ENCODE peak calls at places on chromosomes 13 and 19, in eight cellular contexts. Q is upper lobe of left lung, S is HCT116, W is prostate gland, H is SK-N-SH, V is K562, K is endothelial cell of umbilical vein, O is transverse colon. X is an unnamed sample.

GRCh38 chr13:113846639-113847318 is 17.1 kb downstream of the GAS6 start:
- DNase-seq in Q (peak; percentile 18), S (no peak), W (no peak), H (no peak), V (no peak), K (no peak), O (no peak), X (no peak)

GRCh38 chr19:19997656-19998268 is 41.5 kb downstream of the ZNF682 start:
- DNase-seq in Q (peak; percentile 35), S (no peak), W (peak; percentile 10), H (peak; percentile 47), V (no peak), K (no peak), O (peak; percentile 24), X (peak; percentile 60)

GRCh38 chr13:101053289-101053688 is 363.0 kb downstream of the NALCN start:
- DNase-seq in Q (no peak), S (no peak), W (no peak), H (no peak), V (no peak), K (no peak), O (no peak), X (no peak)

GRCh38 chr19:30450101-30450500 is 77.9 kb downstream of the ZNF536 start:
- DNase-seq in Q (no peak), S (no peak), W (no peak), H (peak; percentile 84), V (no peak), K (no peak), O (peak; percentile 17), X (no peak)

GRCh38 chr13:20772401-20773131 is 1.2 kb downstream of the EEF1AKMT1 start:
- DNase-seq in Q (no peak), S (no peak), W (no peak), H (no peak), V (no peak), K (no peak), O (no peak), X (no peak)

GRCh38 chr13:98143601-98144500 is 957 bp downstream of the FARP1 start:
- DNase-seq in Q (peak; percentile 21), S (no peak), W (peak; percentile 24), H (peak; percentile 75), V (no peak), K (peak; percentile 35), O (peak; percentile 23), X (no peak)

GRCh38 chr13:43441916-43442315 is 344.9 kb downstream of the ENOX1 start:
- DNase-seq in Q (no peak), S (no peak), W (no peak), H (no peak), V (no peak), K (no peak), O (no peak), X (no peak)

GRCh38 chr13:31192306-31192705 is 7.5 kb upstream of the B3GLCT start:
- DNase-seq in Q (no peak), S (no peak), W (no peak), H (no peak), V (no peak), K (no peak), O (no peak), X (no peak)

GRCh38 chr13:105702441-105702840 is 833.0 kb downstream of the EFNB2 start:
- DNase-seq in Q (no peak), S (no peak), W (no peak), H (no peak), V (no peak), K (no peak), O (no peak), X (no peak)

GRCh38 chr13:74129500-74130144 is 4.6 kb downstream of the KLF12 start:
- DNase-seq in Q (no peak), S (no peak), W (no peak), H (no peak), V (no peak), K (peak; percentile 17), O (peak; percentile 65), X (no peak)

GRCh38 chr19:12769689-12770088 is 5.7 kb downstream of the HOOK2 start:
- DNase-seq in Q (peak; percentile 80), S (no peak), W (no peak), H (no peak), V (no peak), K (no peak), O (peak; percentile 66), X (no peak)

GRCh38 chr13:25169951-25170553 is 2.0 kb downstream of the AMER2 start:
- DNase-seq in Q (no peak), S (no peak), W (no peak), H (peak; percentile 22), V (no peak), K (no peak), O (no peak), X (no peak)

GRCh38 chr19:54137913-54138776 is 583 bp downstream of the CNOT3 start:
- DNase-seq in Q (no peak), S (no peak), W (no peak), H (peak; percentile 75), V (peak; percentile 36), K (no peak), O (peak; percentile 43), X (no peak)

GRCh38 chr19:54141356-54141755 is 3.8 kb downstream of the CNOT3 start:
- DNase-seq in Q (no peak), S (no peak), W (no peak), H (no peak), V (no peak), K (no peak), O (no peak), X (no peak)

GRCh38 chr19:54138777-54139256 is 1.3 kb downstream of the CNOT3 start:
- DNase-seq in Q (no peak), S (no peak), W (no peak), H (no peak), V (no peak), K (no peak), O (no peak), X (no peak)

GRCh38 chr19:54145541-54146158 is 8.1 kb downstream of the CNOT3 start:
- DNase-seq in Q (no peak), S (no peak), W (no peak), H (no peak), V (no peak), K (no peak), O (no peak), X (no peak)

GRCh38 chr19:54142166-54142780 is 4.7 kb downstream of the CNOT3 start:
- DNase-seq in Q (no peak), S (no peak), W (no peak), H (no peak), V (no peak), K (no peak), O (no peak), X (no peak)
- H3K36me3 ChIP-seq in Q (peaks cover 48% of the 10 kb centered on the region), S (peaks cover 51% of the 10 kb centered on the region), W (peaks cover 26% of the 10 kb centered on the region), H (peaks cover 77% of the 10 kb centered on the region), V (peaks cover 86% of the 10 kb centered on the region), K (peaks cover 46% of the 10 kb centered on the region), O (peaks cover 4% of the 10 kb centered on the region), X (peaks cover 18% of the 10 kb centered on the region)

GRCh38 chr19:4578552-4579248 is 19.2 kb upstream of the SEMA6B start:
- DNase-seq in Q (no peak), S (no peak), W (no peak), H (peak; percentile 24), V (no peak), K (no peak), O (no peak), X (no peak)

GRCh38 chr19:4577020-4577782 is 17.7 kb upstream of the SEMA6B start:
- DNase-seq in Q (no peak), S (no peak), W (no peak), H (peak; percentile 55), V (peak; percentile 66), K (no peak), O (no peak), X (no peak)

GRCh38 chr19:4573682-4574081 is 14.2 kb upstream of the SEMA6B start:
- DNase-seq in Q (no peak), S (no peak), W (no peak), H (no peak), V (no peak), K (no peak), O (no peak), X (no peak)

GRCh38 chr19:4575978-4576933 is 16.8 kb upstream of the SEMA6B start:
- DNase-seq in Q (peak; percentile 59), S (no peak), W (peak; percentile 34), H (peak; percentile 85), V (peak; percentile 81), K (peak; percentile 72), O (peak; percentile 68), X (peak; percentile 28)

GRCh38 chr19:4575267-4575793 is 15.8 kb upstream of the SEMA6B start:
- DNase-seq in Q (peak; percentile 36), S (no peak), W (no peak), H (peak; percentile 58), V (peak; percentile 75), K (peak; percentile 97), O (no peak), X (no peak)
- TF ChIP-seq POLR2AphosphoS5 in Q (peak; percentile 74), S (no peak), W (no peak), H (no peak), V (no peak), K (peak; percentile 94), O (peak; percentile 55), X (peak; percentile 50)

DNA sequence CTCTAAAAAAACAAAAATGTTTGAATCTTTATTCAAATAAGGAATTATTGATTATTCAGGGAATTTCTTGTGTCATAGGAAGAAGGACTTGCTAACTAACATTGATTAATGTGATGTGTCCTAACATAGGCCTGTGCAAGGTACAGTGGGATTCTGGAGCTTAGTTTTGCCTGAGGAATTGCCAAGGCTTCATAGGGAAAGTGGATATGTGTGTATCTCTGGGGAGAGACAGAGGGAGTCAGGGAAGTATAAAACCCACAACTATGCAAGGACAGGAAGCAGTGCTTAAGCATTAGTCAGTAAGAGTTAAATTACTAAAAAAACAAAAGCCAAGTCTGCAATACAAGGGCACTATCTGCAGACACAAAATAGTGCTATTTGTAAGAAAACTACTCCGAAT is 59.6 kb downstream of the WDFY2 start:
- DNase-seq in Q (no peak), S (peak; percentile 68), W (no peak), H (no peak), V (no peak), K (peak; percentile 82), O (no peak), X (no peak)
- H3K4me3 ChIP-seq in Q (no peak overlapping the region), S (peak overlapping the region; percentile 4), W (no peak overlapping the region), H (peak overlapping the region; percentile 12), V (no peak overlapping the region), K (no peak overlapping the region), O (no peak overlapping the region), X (no peak overlapping the region)

GRCh38 chr19:33171916-33172359 is 22.2 kb upstream of the LRP3 start:
- DNase-seq in Q (no peak), S (no peak), W (no peak), H (no peak), V (no peak), K (no peak), O (no peak), X (no peak)
- H3K36me3 ChIP-seq in Q (no peaks in the 10 kb centered on the region), S (no peaks in the 10 kb centered on the region), W (no peaks in the 10 kb centered on the region), H (no peaks in the 10 kb centered on the region), V (no peaks in the 10 kb centered on the region), K (no peaks in the 10 kb centered on the region), O (no peaks in the 10 kb centered on the region), X (no peaks in the 10 kb centered on the region)

DNA sequence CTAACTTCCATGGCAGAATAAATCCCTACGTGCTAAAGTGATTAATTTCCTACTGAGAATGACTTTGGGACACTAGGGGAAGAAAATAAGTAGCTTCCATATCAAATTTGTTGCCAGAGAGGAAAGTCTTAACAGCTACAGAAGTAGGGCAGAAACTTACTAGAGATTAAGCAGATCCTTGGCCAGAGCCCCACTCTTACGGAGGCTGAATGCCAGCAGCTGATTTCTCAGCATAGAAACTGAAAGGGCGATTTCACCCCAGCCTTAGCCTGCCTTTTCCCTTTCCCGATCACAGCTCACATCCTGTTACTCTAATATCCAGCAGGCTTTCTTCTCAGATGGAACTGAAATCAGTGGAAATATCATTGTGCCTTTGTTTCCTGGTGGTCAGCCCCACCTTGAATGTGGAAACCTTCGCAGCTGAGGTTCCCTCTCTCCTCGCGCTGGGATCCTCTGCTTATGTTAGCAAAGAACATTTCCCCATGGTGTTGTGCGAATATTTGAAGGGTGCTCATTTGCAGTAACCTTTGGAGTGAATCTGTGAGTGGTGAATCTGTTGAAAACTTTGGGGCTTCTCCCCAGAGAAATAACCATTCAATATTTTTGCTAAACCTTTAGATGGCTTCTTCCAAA is 8.4 kb downstream of the FAM124A start:
- DNase-seq in Q (peak; percentile 39), S (no peak), W (peak; percentile 27), H (no peak), V (no peak), K (peak; percentile 87), O (peak; percentile 53), X (peak; percentile 28)
- TF ChIP-seq POLR2AphosphoS5 in Q (no peak), S (no peak), W (peak; percentile 42), H (no peak), V (no peak), K (no peak), O (peak; percentile 80), X (no peak)